ENCODE peak calls at places on chromosomes 4 and X, in six cellular contexts. O, P, T, V, G and B are unnamed samples.

GRCh38 chr4:169251291-169252235 is 19.2 kb downstream of the SH3RF1 start:
- DNase-seq in O (no peak), P (no peak), T (no peak), V (peak), G (no peak), B (no peak)

GRCh38 chrX:71081348-71082148 is 13.4 kb upstream of the SNX12 start:
- DNase-seq in O (peak), P (peak), T (no peak), V (no peak), G (no peak), B (peak)

GRCh38 chr4:150150545-150151156 is 72.4 kb downstream of the DCLK2 start:
- DNase-seq in O (no peak), P (no peak), T (no peak), V (no peak), G (peak), B (no peak)

GRCh38 chr4:158020175-158020574 is 152.7 kb downstream of the GASK1B start:
- DNase-seq in O (peak), P (peak), T (peak), V (no peak), G (no peak), B (no peak)

GRCh38 chr4:76867880-76868655 is 29.9 kb downstream of the SOWAHB start:
- DNase-seq in O (no peak), P (no peak), T (no peak), V (peak), G (no peak), B (no peak)

GRCh38 chrX:42602566-42602965 is 175.4 kb downstream of the PPP1R2C start:
- DNase-seq in O (no peak), P (no peak), T (no peak), V (no peak), G (no peak), B (no peak)

GRCh38 chrX:2863646-2864045 is 34.9 kb downstream of the GYG2 start:
- DNase-seq in O (peak), P (peak), T (no peak), V (peak), G (no peak), B (peak)

GRCh38 chrX:49892552-49892951 is 13.3 kb downstream of the USP27X start:
- DNase-seq in O (no peak), P (no peak), T (no peak), V (no peak), G (no peak), B (no peak)

GRCh38 chrX:147912093-147912801 is 528 bp downstream of the FMR1 start:
- DNase-seq in O (peak), P (peak), T (no peak), V (no peak), G (peak), B (peak)

GRCh38 chr4:11889099-11889498 is 460.4 kb upstream of the HS3ST1 start:
- DNase-seq in O (no peak), P (no peak), T (no peak), V (no peak), G (no peak), B (no peak)

GRCh38 chr4:138866314-138866713 is 149.3 kb upstream of the NOCT start:
- DNase-seq in O (no peak), P (no peak), T (no peak), V (no peak), G (no peak), B (no peak)
- H3K14ac ChIP-seq in O (no peak), P (no peak), T (no peak), V (no peak), G (no peak), B (no peak)

DNA sequence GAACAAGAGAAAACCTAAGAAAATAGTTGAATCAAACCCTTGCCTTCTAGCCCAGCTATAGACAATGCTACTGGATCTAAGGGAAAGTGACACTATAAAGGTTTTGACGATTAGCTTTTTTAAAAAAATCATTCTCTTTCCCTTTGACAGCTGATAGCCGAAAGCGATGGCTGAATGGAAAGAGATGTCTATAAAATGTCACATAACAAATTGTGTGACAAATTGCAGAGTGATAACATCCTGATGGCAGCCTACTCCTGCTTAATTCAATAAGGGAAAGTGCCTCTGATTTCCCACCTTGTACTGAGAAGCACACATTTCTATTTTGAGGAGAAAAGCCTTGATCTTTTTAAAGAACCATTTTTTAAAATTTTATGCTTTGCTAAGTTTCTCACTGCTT is 114.5 kb downstream of the SORBS2 start:
- DNase-seq in O (no peak), P (no peak), T (no peak), V (no peak), G (no peak), B (no peak)
- H3K14ac ChIP-seq in O (no peak), P (no peak), T (no peak), V (no peak), G (no peak), B (no peak)

GRCh38 chr4:113212613-113213012 is 163.2 kb downstream of the ANK2 start:
- DNase-seq in O (no peak), P (no peak), T (no peak), V (no peak), G (peak), B (no peak)
- H3K14ac ChIP-seq in O (no peak), P (no peak), T (no peak), V (no peak), G (no peak), B (no peak)

DNA sequence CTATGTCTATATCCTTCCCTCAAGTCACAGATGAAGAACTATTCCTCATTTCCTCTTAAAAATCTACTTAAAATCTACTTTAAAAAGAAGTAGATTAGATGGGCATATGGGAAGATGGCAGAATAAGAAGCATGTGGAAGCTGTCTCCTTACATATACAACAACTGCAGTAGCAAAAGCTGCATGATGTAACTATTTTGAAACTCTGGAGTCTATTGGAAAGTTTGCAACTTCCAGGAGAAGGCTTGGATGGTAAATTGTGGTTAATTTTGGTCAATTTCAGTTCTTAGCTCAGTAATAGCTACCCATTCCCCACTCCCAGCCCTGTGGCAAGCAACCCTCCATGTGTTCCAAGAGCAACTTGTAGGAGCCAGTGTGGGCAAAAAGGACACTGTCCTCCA is 36.9 kb downstream of the MORC4 start:
- DNase-seq in O (peak), P (peak), T (no peak), V (no peak), G (no peak), B (no peak)
- H3K14ac ChIP-seq in O (no peak), P (no peak), T (no peak), V (no peak), G (no peak), B (no peak)

DNA sequence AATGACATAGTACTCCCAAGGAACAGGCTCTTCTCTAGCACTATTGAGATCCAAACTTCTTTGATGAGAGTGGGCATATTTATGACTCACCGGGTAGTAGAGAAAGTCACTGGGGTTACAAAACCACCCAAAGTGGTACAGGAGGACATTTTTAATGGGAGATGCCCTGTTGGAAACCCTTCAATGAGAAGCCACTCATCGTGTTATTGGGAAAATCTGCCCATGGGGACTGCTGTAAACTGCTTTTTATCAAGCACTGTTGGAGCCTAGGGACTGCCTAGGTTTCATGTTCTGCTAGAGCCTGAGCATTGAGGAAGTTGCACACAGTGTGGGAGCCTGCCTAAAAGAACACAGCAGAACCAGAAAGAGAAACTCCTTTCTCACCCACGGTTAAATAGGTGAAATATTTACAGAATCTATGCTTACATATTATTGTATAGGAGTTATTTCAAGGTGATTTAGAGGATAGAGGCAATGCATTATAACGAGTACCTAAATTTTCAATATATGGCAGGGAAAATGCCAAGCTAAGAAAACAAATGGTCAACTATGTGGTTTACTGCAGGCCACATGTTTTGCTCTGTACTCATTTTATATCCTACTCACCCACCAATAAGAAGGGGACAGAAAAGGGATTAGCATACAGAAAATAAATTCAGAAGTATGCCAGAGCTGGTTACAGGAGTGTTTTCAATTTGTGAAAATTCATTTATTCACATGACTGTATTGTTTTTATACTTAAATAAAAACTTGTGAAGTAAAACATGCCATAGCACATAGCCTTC is 559.1 kb downstream of the FSTL5 start:
- DNase-seq in O (no peak), P (no peak), T (no peak), V (no peak), G (no peak), B (no peak)
- H3K14ac ChIP-seq in O (no peak), P (no peak), T (no peak), V (no peak), G (no peak), B (no peak)